ENCODE peak calls at places on chromosomes 5 and 9, in six cellular contexts. C is spleen, J is cardiac muscle cell, K is transverse colon, T is cardiac fibroblast, W is heart right ventricle. D is an unnamed sample.

GRCh38 chr5:36481721-36482120 is 124.7 kb upstream of the SLC1A3 start:
- DNase-seq in C (no peak), J (no peak), K (no peak), T (no peak), W (no peak), D (no peak)

GRCh38 chr5:165627548-165628170 is 2122.2 kb downstream of the MAT2B start:
- DNase-seq in C (no peak), J (no peak), K (no peak), T (no peak), W (no peak), D (no peak)

GRCh38 chr9:132241840-132242620 is 80.2 kb downstream of the NTNG2 start:
- DNase-seq in C (peak), J (peak), K (peak), T (peak), W (peak), D (no peak)

GRCh38 chr5:94544031-94544650 is 74.3 kb downstream of the KIAA0825 start:
- DNase-seq in C (no peak), J (peak), K (no peak), T (peak), W (no peak), D (no peak)

GRCh38 chr5:2565147-2565546 is 186.3 kb downstream of the IRX2 start:
- DNase-seq in C (no peak), J (no peak), K (no peak), T (no peak), W (no peak), D (no peak)

GRCh38 chr5:38845555-38846378 is at the start of gene OSMR:
- DNase-seq in C (peak), J (peak), K (peak), T (peak), W (peak), D (peak)

GRCh38 chr9:105385372-105385985 is 62.4 kb upstream of the FSD1L start:
- DNase-seq in C (no peak), J (peak), K (peak), T (peak), W (no peak), D (no peak)

GRCh38 chr9:131889437-131890244 is 149.8 kb upstream of the RAPGEF1 start:
- DNase-seq in C (no peak), J (no peak), K (no peak), T (no peak), W (peak), D (no peak)

GRCh38 chr9:18480649-18481048 is 6.7 kb downstream of the ADAMTSL1 start:
- DNase-seq in C (no peak), J (no peak), K (no peak), T (peak), W (no peak), D (no peak)

GRCh38 chr5:6401410-6401809 is 23.1 kb upstream of the MED10 start:
- DNase-seq in C (no peak), J (no peak), K (no peak), T (no peak), W (no peak), D (no peak)

GRCh38 chr5:79255786-79256557 is 20.0 kb downstream of the JMY start:
- DNase-seq in C (no peak), J (peak), K (peak), T (peak), W (no peak), D (no peak)

GRCh38 chr5:145237843-145238242 is 597.3 kb downstream of the PRELID2 start:
- DNase-seq in C (no peak), J (peak), K (peak), T (peak), W (no peak), D (no peak)

GRCh38 chr5:129172561-129172960 is 78.0 kb downstream of the ISOC1 start:
- DNase-seq in C (no peak), J (peak), K (no peak), T (peak), W (no peak), D (no peak)

GRCh38 chr9:5460157-5460556 is 9.8 kb downstream of the CD274 start:
- DNase-seq in C (no peak), J (no peak), K (no peak), T (no peak), W (no peak), D (no peak)

GRCh38 chr5:60447488-60447920 is 252.5 kb downstream of the DEPDC1B start:
- DNase-seq in C (no peak), J (no peak), K (no peak), T (no peak), W (no peak), D (no peak)

GRCh38 chr9:965497-965896 is 11.0 kb upstream of the DMRT3 start:
- DNase-seq in C (no peak), J (no peak), K (no peak), T (no peak), W (no peak), D (no peak)

GRCh38 chr5:107533946-107534876 is 136.5 kb downstream of the EFNA5 start:
- DNase-seq in C (no peak), J (no peak), K (no peak), T (no peak), W (no peak), D (no peak)

GRCh38 chr5:72537166-72537565 is 30.0 kb upstream of the ZNF366 start:
- DNase-seq in C (no peak), J (no peak), K (no peak), T (no peak), W (no peak), D (no peak)

GRCh38 chr9:4596165-4596922 is 65.8 kb upstream of the PLPP6 start:
- DNase-seq in C (no peak), J (no peak), K (peak), T (no peak), W (no peak), D (no peak)

GRCh38 chr5:111133436-111133751 is 41.2 kb downstream of the WDR36 start:
- DNase-seq in C (no peak), J (no peak), K (no peak), T (no peak), W (no peak), D (no peak)

GRCh38 chr5:180156141-180156540 is 52.9 kb downstream of the RASGEF1C start:
- DNase-seq in C (no peak), J (no peak), K (peak), T (no peak), W (no peak), D (peak)

GRCh38 chr9:108815156-108815555 is 40.6 kb downstream of the ACTL7B start:
- DNase-seq in C (no peak), J (no peak), K (no peak), T (no peak), W (no peak), D (no peak)

GRCh38 chr5:87912419-87912818 is 356.2 kb downstream of the TMEM161B start:
- DNase-seq in C (no peak), J (no peak), K (no peak), T (no peak), W (no peak), D (no peak)

GRCh38 chr9:111099199-111100005 is 61.1 kb upstream of the LPAR1 start:
- DNase-seq in C (no peak), J (no peak), K (no peak), T (no peak), W (no peak), D (no peak)

DNA sequence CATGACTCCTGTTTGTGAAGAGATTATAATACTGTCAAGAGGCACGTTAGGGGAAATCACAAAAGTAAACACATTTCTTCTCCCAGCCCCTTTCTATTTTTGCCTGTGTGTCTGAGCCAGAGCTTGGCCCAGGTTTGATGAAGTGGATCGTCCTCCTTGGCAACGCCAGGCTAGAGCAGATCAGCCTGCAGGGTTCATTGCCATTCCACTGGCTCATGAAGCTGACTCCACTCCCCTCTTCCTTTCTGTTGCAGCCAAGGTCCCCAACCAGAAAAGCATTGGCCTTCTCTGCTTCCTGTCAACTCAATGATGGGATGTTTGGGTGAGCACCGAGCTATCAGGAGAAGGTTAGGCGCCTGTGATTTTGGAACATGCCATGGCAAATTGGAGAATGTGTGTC is 3.3 kb downstream of the ADRB2 start:
- DNase-seq in C (no peak), J (no peak), K (no peak), T (no peak), W (peak), D (no peak)
- H3K4me3 ChIP-seq in C (peak), J (peak), K (peak), T (no peak), W (peak), D (peak)

GRCh38 chr9:130192600-130192999 is 20.4 kb downstream of the NCS1 start:
- DNase-seq in C (no peak), J (no peak), K (no peak), T (no peak), W (no peak), D (no peak)

GRCh38 chr9:130193531-130194405 is 21.6 kb downstream of the NCS1 start:
- DNase-seq in C (no peak), J (no peak), K (no peak), T (no peak), W (no peak), D (no peak)

GRCh38 chr9:130191749-130192120 is 19.5 kb downstream of the NCS1 start:
- DNase-seq in C (no peak), J (no peak), K (no peak), T (no peak), W (no peak), D (no peak)

GRCh38 chr9:130194406-130194932 is 22.3 kb downstream of the NCS1 start:
- DNase-seq in C (no peak), J (no peak), K (no peak), T (no peak), W (no peak), D (no peak)

DNA sequence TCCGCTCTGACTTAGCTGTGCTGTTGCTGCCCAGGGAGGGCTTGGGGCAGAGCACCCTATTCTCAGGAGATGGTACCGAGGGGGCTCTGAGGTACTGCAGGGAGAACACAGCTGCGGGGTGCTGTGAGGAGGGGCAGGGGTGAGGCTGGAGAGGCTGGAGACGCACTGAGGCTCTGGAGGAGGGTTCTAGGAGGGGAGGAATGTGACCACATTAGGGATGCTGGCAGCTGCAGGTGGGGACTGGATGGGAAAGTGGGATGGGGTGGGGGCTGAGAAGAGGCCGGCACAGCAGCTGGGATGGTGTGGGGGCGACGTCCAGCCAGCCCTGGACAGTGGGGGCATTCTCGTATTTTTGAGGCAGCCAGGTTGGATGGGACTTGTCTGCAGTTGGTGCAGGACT is 20.9 kb downstream of the NCS1 start:
- DNase-seq in C (no peak), J (no peak), K (no peak), T (no peak), W (no peak), D (no peak)
- H3K4me3 ChIP-seq in C (no peak), J (no peak), K (no peak), T (no peak), W (no peak), D (no peak)

GRCh38 chr9:35540315-35540714 is 50.4 kb downstream of the RUSC2 start:
- DNase-seq in C (no peak), J (no peak), K (no peak), T (no peak), W (no peak), D (no peak)

GRCh38 chr9:35533398-35533797 is 43.5 kb downstream of the RUSC2 start:
- DNase-seq in C (no peak), J (peak), K (no peak), T (peak), W (no peak), D (no peak)

GRCh38 chr9:35537898-35538297 is 48.0 kb downstream of the RUSC2 start:
- DNase-seq in C (no peak), J (peak), K (no peak), T (peak), W (peak), D (no peak)

GRCh38 chr9:35538361-35539234 is 48.7 kb downstream of the RUSC2 start:
- DNase-seq in C (peak), J (peak), K (peak), T (peak), W (peak), D (peak)
- H3K4me3 ChIP-seq in C (peak), J (peak), K (peak), T (peak), W (peak), D (peak)

GRCh38 chr5:158819095-158819494 is 280.6 kb downstream of the EBF1 start:
- DNase-seq in C (no peak), J (no peak), K (no peak), T (no peak), W (no peak), D (no peak)

GRCh38 chr5:158822099-158822498 is 277.6 kb downstream of the EBF1 start:
- DNase-seq in C (no peak), J (no peak), K (no peak), T (no peak), W (no peak), D (no peak)

GRCh38 chr5:158821321-158821720 is 278.4 kb downstream of the EBF1 start:
- DNase-seq in C (no peak), J (no peak), K (no peak), T (no peak), W (no peak), D (no peak)

GRCh38 chr5:158820891-158821290 is 278.8 kb downstream of the EBF1 start:
- DNase-seq in C (peak), J (no peak), K (no peak), T (no peak), W (no peak), D (no peak)

GRCh38 chr5:158819840-158820620 is 279.7 kb downstream of the EBF1 start:
- DNase-seq in C (no peak), J (peak), K (no peak), T (peak), W (no peak), D (no peak)
- H3K4me3 ChIP-seq in C (no peak), J (no peak), K (no peak), T (no peak), W (no peak), D (no peak)

GRCh38 chr5:33691846-33692245 is 199.9 kb downstream of the ADAMTS12 start:
- DNase-seq in C (no peak), J (no peak), K (no peak), T (no peak), W (no peak), D (no peak)

GRCh38 chr5:33685873-33686550 is 205.8 kb downstream of the ADAMTS12 start:
- DNase-seq in C (no peak), J (no peak), K (no peak), T (no peak), W (no peak), D (no peak)

GRCh38 chr5:33692983-33693382 is 198.8 kb downstream of the ADAMTS12 start:
- DNase-seq in C (no peak), J (no peak), K (no peak), T (no peak), W (no peak), D (no peak)

GRCh38 chr5:33688041-33688980 is 203.5 kb downstream of the ADAMTS12 start:
- DNase-seq in C (no peak), J (peak), K (no peak), T (no peak), W (no peak), D (no peak)

GRCh38 chr5:33690736-33691135 is 201.1 kb downstream of the ADAMTS12 start:
- DNase-seq in C (no peak), J (peak), K (no peak), T (peak), W (no peak), D (no peak)
- H3K4me3 ChIP-seq in C (no peak), J (no peak), K (no peak), T (no peak), W (no peak), D (no peak)

GRCh38 chr9:137613738-137614523 is 4.9 kb upstream of the EHMT1 start:
- DNase-seq in C (no peak), J (no peak), K (no peak), T (no peak), W (no peak), D (no peak)

GRCh38 chr9:137610944-137611343 is 5.5 kb downstream of the ARRDC1 start:
- DNase-seq in C (no peak), J (no peak), K (no peak), T (no peak), W (no peak), D (no peak)

GRCh38 chr9:137613259-137613658 is 5.5 kb upstream of the EHMT1 start:
- DNase-seq in C (no peak), J (no peak), K (no peak), T (no peak), W (no peak), D (no peak)

GRCh38 chr9:137611623-137612609 is 6.4 kb downstream of the ARRDC1 start:
- DNase-seq in C (no peak), J (peak), K (peak), T (peak), W (no peak), D (peak)

DNA sequence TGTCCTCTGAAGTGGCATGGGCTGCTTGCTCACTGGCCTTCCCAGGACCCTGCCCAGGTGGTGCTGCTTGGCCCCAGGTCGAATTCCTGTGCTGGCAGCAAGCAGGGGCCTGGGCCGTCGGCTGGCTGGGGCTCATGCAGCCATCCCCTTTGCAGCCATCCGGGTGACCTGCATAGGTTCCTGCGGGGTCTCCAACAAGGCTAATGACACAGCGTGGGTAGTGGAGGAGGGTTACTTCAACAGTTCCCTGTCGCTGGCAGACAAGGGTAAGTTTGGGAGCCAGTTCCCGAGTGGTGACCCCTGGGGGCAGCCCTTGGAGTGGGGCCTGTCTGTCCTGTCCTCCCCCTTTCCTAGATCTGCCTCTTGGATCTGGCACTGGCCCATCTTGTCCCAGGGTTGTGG is 6.1 kb upstream of the EHMT1 start:
- DNase-seq in C (no peak), J (no peak), K (no peak), T (no peak), W (no peak), D (no peak)
- H3K4me3 ChIP-seq in C (no peak), J (no peak), K (no peak), T (no peak), W (no peak), D (peak)

GRCh38 chr9:130154816-130155215 is 17.4 kb upstream of the NCS1 start:
- DNase-seq in C (no peak), J (no peak), K (no peak), T (no peak), W (no peak), D (no peak)

GRCh38 chr9:130159057-130159456 is 13.1 kb upstream of the NCS1 start:
- DNase-seq in C (no peak), J (no peak), K (no peak), T (no peak), W (no peak), D (no peak)

GRCh38 chr9:130155647-130156046 is 16.6 kb upstream of the NCS1 start:
- DNase-seq in C (no peak), J (no peak), K (no peak), T (no peak), W (no peak), D (no peak)

GRCh38 chr9:130157079-130157478 is 15.1 kb upstream of the NCS1 start:
- DNase-seq in C (no peak), J (no peak), K (no peak), T (no peak), W (no peak), D (no peak)

GRCh38 chr9:130156672-130157071 is 15.5 kb upstream of the NCS1 start:
- DNase-seq in C (no peak), J (no peak), K (no peak), T (no peak), W (no peak), D (no peak)
- H3K4me3 ChIP-seq in C (no peak), J (no peak), K (no peak), T (no peak), W (no peak), D (no peak)

GRCh38 chr5:170312666-170313065 is 15.1 kb upstream of the LCP2 start:
- DNase-seq in C (no peak), J (peak), K (no peak), T (peak), W (no peak), D (no peak)
- H3K4me3 ChIP-seq in C (no peak), J (no peak), K (no peak), T (no peak), W (no peak), D (no peak)

DNA sequence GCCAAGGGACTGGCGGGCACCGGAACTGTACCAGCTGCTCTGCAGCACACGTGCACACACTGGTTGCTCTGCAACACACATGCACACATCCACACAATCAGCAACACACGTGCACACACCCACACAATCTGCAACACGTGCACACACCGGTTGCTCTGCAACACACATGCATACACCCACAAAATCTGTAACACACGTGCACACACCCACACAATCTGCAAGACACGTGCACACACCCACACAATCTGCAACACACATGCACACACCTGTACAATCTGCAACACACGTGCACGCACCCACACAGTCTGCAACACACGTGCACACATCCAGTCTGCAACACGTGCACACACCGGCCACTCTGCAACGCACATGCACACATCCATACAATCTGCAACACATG is 17.9 kb downstream of the PLEKHG4B start:
- DNase-seq in C (no peak), J (no peak), K (no peak), T (no peak), W (no peak), D (no peak)
- H3K4me3 ChIP-seq in C (no peak), J (no peak), K (no peak), T (no peak), W (no peak), D (no peak)

D was measured in breast epithelium.